ENCODE peak calls at places on chromosome 20, in six cellular contexts. One of them, this sample, is unnamed. For H3K4me1 and H3K27me3, the result is how much of the 10 kb centered on the place peaks cover.

GRCh38 chr20:54112221-54112884 is 42.0 kb upstream of the BCAS1 start:
- DNase-seq in PC-3: no peak
- DNase-seq in SK-N-SH: no peak
- DNase-seq in IMR-90: no peak
- DNase-seq in mammary epithelial cell: no peak
- DNase-seq in tibial artery: no peak
- DNase-seq in this sample: no peak

GRCh38 chr20:38230957-38231785 is 29.4 kb downstream of the KIAA1755 start:
- DNase-seq in PC-3: no peak
- DNase-seq in SK-N-SH: no peak
- DNase-seq in IMR-90: peak
- DNase-seq in mammary epithelial cell: peak
- DNase-seq in tibial artery: no peak
- DNase-seq in this sample: peak

GRCh38 chr20:59042151-59042795 is at the start of gene PRELID3B:
- DNase-seq in PC-3: peak
- DNase-seq in SK-N-SH: peak
- DNase-seq in IMR-90: no peak
- DNase-seq in mammary epithelial cell: peak
- DNase-seq in tibial artery: peak
- DNase-seq in this sample: peak

GRCh38 chr20:51583499-51583898 is 41.0 kb upstream of the NFATC2 start:
- DNase-seq in PC-3: no peak
- DNase-seq in SK-N-SH: no peak
- DNase-seq in IMR-90: no peak
- DNase-seq in mammary epithelial cell: no peak
- DNase-seq in tibial artery: no peak
- DNase-seq in this sample: no peak

GRCh38 chr20:23032056-23032455 is 3.1 kb upstream of the SSTR4 start:
- DNase-seq in PC-3: no peak
- DNase-seq in SK-N-SH: no peak
- DNase-seq in IMR-90: no peak
- DNase-seq in mammary epithelial cell: no peak
- DNase-seq in tibial artery: no peak
- DNase-seq in this sample: no peak

GRCh38 chr20:18057994-18058349 is 256 bp upstream of the OVOL2 start:
- DNase-seq in PC-3: no peak
- DNase-seq in SK-N-SH: peak
- DNase-seq in IMR-90: no peak
- DNase-seq in mammary epithelial cell: no peak
- DNase-seq in tibial artery: no peak
- DNase-seq in this sample: no peak

GRCh38 chr20:17807670-17808069 is 107.9 kb downstream of the BANF2 start:
- DNase-seq in PC-3: no peak
- DNase-seq in SK-N-SH: no peak
- DNase-seq in IMR-90: peak
- DNase-seq in mammary epithelial cell: no peak
- DNase-seq in tibial artery: no peak
- DNase-seq in this sample: no peak

GRCh38 chr20:46253391-46253790 is 54.9 kb downstream of the CDH22 start:
- DNase-seq in PC-3: peak
- DNase-seq in SK-N-SH: peak
- DNase-seq in IMR-90: no peak
- DNase-seq in mammary epithelial cell: no peak
- DNase-seq in tibial artery: no peak
- DNase-seq in this sample: peak

GRCh38 chr20:58479666-58480454 is 35.3 kb downstream of the APCDD1L start:
- DNase-seq in PC-3: no peak
- DNase-seq in SK-N-SH: no peak
- DNase-seq in IMR-90: no peak
- DNase-seq in mammary epithelial cell: no peak
- DNase-seq in tibial artery: no peak
- DNase-seq in this sample: no peak

GRCh38 chr20:8132632-8133587 is 844 bp downstream of the PLCB1 start:
- DNase-seq in PC-3: no peak
- DNase-seq in SK-N-SH: no peak
- DNase-seq in IMR-90: no peak
- DNase-seq in mammary epithelial cell: peak
- DNase-seq in tibial artery: peak
- DNase-seq in this sample: peak

GRCh38 chr20:12207875-12208274 is 290.2 kb downstream of the BTBD3 start:
- DNase-seq in PC-3: peak
- DNase-seq in SK-N-SH: peak
- DNase-seq in IMR-90: peak
- DNase-seq in mammary epithelial cell: peak
- DNase-seq in tibial artery: no peak
- DNase-seq in this sample: no peak

GRCh38 chr20:5080384-5080877 is 39.3 kb downstream of the PCNA start:
- DNase-seq in PC-3: no peak
- DNase-seq in SK-N-SH: no peak
- DNase-seq in IMR-90: peak
- DNase-seq in mammary epithelial cell: no peak
- DNase-seq in tibial artery: peak
- DNase-seq in this sample: peak

GRCh38 chr20:64077876-64078551 is 1.3 kb downstream of the RGS19 start:
- DNase-seq in PC-3: no peak
- DNase-seq in SK-N-SH: no peak
- DNase-seq in IMR-90: no peak
- DNase-seq in mammary epithelial cell: no peak
- DNase-seq in tibial artery: no peak
- DNase-seq in this sample: no peak

GRCh38 chr20:24438331-24438730 is 31.1 kb upstream of the SYNDIG1 start:
- DNase-seq in PC-3: no peak
- DNase-seq in SK-N-SH: no peak
- DNase-seq in IMR-90: no peak
- DNase-seq in mammary epithelial cell: no peak
- DNase-seq in tibial artery: no peak
- DNase-seq in this sample: no peak

GRCh38 chr20:59673998-59674445 is 69.7 kb downstream of the PHACTR3 start:
- DNase-seq in PC-3: no peak
- DNase-seq in SK-N-SH: no peak
- DNase-seq in IMR-90: no peak
- DNase-seq in mammary epithelial cell: no peak
- DNase-seq in tibial artery: no peak
- DNase-seq in this sample: no peak

GRCh38 chr20:51488331-51488730 is 54.2 kb downstream of the NFATC2 start:
- DNase-seq in PC-3: no peak
- DNase-seq in SK-N-SH: no peak
- DNase-seq in IMR-90: no peak
- DNase-seq in mammary epithelial cell: no peak
- DNase-seq in tibial artery: no peak
- DNase-seq in this sample: no peak

GRCh38 chr20:36632487-36633284 is 13.3 kb downstream of the SLA2 start:
- DNase-seq in PC-3: no peak
- DNase-seq in SK-N-SH: no peak
- DNase-seq in IMR-90: no peak
- DNase-seq in mammary epithelial cell: no peak
- DNase-seq in tibial artery: no peak
- DNase-seq in this sample: no peak

GRCh38 chr20:22686097-22686496 is 101.7 kb upstream of the FOXA2 start:
- DNase-seq in PC-3: peak
- DNase-seq in SK-N-SH: peak
- DNase-seq in IMR-90: peak
- DNase-seq in mammary epithelial cell: peak
- DNase-seq in tibial artery: peak
- DNase-seq in this sample: peak

GRCh38 chr20:59031326-59032022 is 661 bp downstream of the ATP5F1E start:
- DNase-seq in PC-3: peak
- DNase-seq in SK-N-SH: no peak
- DNase-seq in IMR-90: no peak
- DNase-seq in mammary epithelial cell: no peak
- DNase-seq in tibial artery: no peak
- DNase-seq in this sample: no peak

GRCh38 chr20:57392130-57392445 is 892 bp downstream of the RBM38 start:
- DNase-seq in PC-3: no peak
- DNase-seq in SK-N-SH: no peak
- DNase-seq in IMR-90: no peak
- DNase-seq in mammary epithelial cell: no peak
- DNase-seq in tibial artery: no peak
- DNase-seq in this sample: no peak

GRCh38 chr20:3933126-3933684 is 44.0 kb downstream of the PANK2 start:
- DNase-seq in PC-3: no peak
- DNase-seq in SK-N-SH: no peak
- DNase-seq in IMR-90: no peak
- DNase-seq in mammary epithelial cell: no peak
- DNase-seq in tibial artery: no peak
- DNase-seq in this sample: no peak

DNA sequence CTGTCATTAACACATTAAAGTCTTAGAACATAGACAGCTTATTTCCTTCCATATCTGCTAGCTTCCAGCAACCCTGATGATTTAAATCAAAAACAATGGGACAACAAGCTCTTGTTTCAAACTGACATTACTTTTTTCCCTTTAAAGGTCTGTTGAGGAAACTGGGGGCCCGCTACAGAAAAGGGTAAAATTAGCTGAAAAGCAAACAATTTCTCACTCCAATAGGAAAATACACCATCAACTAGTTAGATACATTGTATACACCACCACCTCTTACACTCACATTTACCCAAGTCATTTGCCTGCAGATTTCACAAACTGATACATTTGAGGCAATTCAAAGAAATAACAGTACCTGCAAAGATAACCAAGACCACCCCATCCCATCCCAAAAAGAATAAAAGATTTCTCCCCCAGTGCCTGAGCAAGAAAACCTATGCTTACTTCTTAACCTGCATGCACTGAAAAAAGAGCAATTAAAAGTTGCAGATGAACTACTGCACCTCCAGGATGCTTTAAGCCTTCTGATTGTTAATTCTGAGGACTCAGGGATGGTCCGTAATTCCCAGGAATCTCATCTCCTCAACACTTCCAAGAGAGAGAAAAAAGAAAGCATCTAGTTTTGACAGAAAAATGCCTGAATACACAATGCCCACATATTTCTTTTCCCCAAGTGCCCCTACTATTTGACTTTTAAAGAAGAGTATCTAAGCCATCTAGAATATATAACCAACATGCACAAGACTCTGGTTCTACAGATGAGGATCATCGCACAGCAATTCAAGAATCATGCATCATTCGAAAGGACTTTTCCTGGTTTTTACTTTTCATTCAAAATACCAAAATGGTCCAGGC is 5.6 kb downstream of the ZMYND8 start:
- DNase-seq in PC-3: no peak
- DNase-seq in SK-N-SH: no peak
- DNase-seq in IMR-90: no peak
- DNase-seq in mammary epithelial cell: no peak
- DNase-seq in tibial artery: no peak
- DNase-seq in this sample: no peak
- H3K27ac ChIP-seq in PC-3: no peak
- H3K27ac ChIP-seq in SK-N-SH: peak
- H3K27ac ChIP-seq in IMR-90: no peak
- H3K27ac ChIP-seq in mammary epithelial cell: peak
- H3K27ac ChIP-seq in tibial artery: peak
- H3K27ac ChIP-seq in this sample: peak

GRCh38 chr20:47315339-47315662 is 41.2 kb downstream of the ZMYND8 start:
- DNase-seq in PC-3: peak
- DNase-seq in SK-N-SH: no peak
- DNase-seq in IMR-90: peak
- DNase-seq in mammary epithelial cell: no peak
- DNase-seq in tibial artery: no peak
- DNase-seq in this sample: no peak
- H3K4me1 ChIP-seq in PC-3: half or more
- H3K4me1 ChIP-seq in SK-N-SH: under half
- H3K4me1 ChIP-seq in IMR-90: under half
- H3K4me1 ChIP-seq in mammary epithelial cell: half or more
- H3K4me1 ChIP-seq in tibial artery: under half
- H3K4me1 ChIP-seq in this sample: half or more

GRCh38 chr20:61620174-61620573 is 368.1 kb downstream of the CDH4 start:
- DNase-seq in PC-3: no peak
- DNase-seq in SK-N-SH: no peak
- DNase-seq in IMR-90: no peak
- DNase-seq in mammary epithelial cell: no peak
- DNase-seq in tibial artery: no peak
- DNase-seq in this sample: no peak

GRCh38 chr20:61623451-61623850 is 371.4 kb downstream of the CDH4 start:
- DNase-seq in PC-3: no peak
- DNase-seq in SK-N-SH: no peak
- DNase-seq in IMR-90: no peak
- DNase-seq in mammary epithelial cell: no peak
- DNase-seq in tibial artery: no peak
- DNase-seq in this sample: no peak

GRCh38 chr20:61626412-61626811 is 374.4 kb downstream of the CDH4 start:
- DNase-seq in PC-3: no peak
- DNase-seq in SK-N-SH: no peak
- DNase-seq in IMR-90: no peak
- DNase-seq in mammary epithelial cell: no peak
- DNase-seq in tibial artery: no peak
- DNase-seq in this sample: no peak

GRCh38 chr20:61619751-61620150 is 367.7 kb downstream of the CDH4 start:
- DNase-seq in PC-3: no peak
- DNase-seq in SK-N-SH: no peak
- DNase-seq in IMR-90: no peak
- DNase-seq in mammary epithelial cell: no peak
- DNase-seq in tibial artery: no peak
- DNase-seq in this sample: no peak

GRCh38 chr20:61621381-61621780 is 369.3 kb downstream of the CDH4 start:
- DNase-seq in PC-3: no peak
- DNase-seq in SK-N-SH: no peak
- DNase-seq in IMR-90: no peak
- DNase-seq in mammary epithelial cell: no peak
- DNase-seq in tibial artery: no peak
- DNase-seq in this sample: no peak
- H3K27me3 ChIP-seq in PC-3: half or more
- H3K27me3 ChIP-seq in SK-N-SH: under half
- H3K27me3 ChIP-seq in IMR-90: under half
- H3K27me3 ChIP-seq in mammary epithelial cell: under half
- H3K27me3 ChIP-seq in tibial artery: under half
- H3K27me3 ChIP-seq in this sample: under half

GRCh38 chr20:20399705-20400104 is 31.8 kb downstream of the INSM1 start:
- DNase-seq in PC-3: no peak
- DNase-seq in SK-N-SH: no peak
- DNase-seq in IMR-90: no peak
- DNase-seq in mammary epithelial cell: no peak
- DNase-seq in tibial artery: no peak
- DNase-seq in this sample: no peak

GRCh38 chr20:20395087-20395486 is 27.2 kb downstream of the INSM1 start:
- DNase-seq in PC-3: no peak
- DNase-seq in SK-N-SH: no peak
- DNase-seq in IMR-90: no peak
- DNase-seq in mammary epithelial cell: no peak
- DNase-seq in tibial artery: no peak
- DNase-seq in this sample: peak

GRCh38 chr20:20395856-20396600 is 28.1 kb downstream of the INSM1 start:
- DNase-seq in PC-3: no peak
- DNase-seq in SK-N-SH: no peak
- DNase-seq in IMR-90: no peak
- DNase-seq in mammary epithelial cell: no peak
- DNase-seq in tibial artery: no peak
- DNase-seq in this sample: no peak

GRCh38 chr20:20393770-20394169 is 25.9 kb downstream of the INSM1 start:
- DNase-seq in PC-3: no peak
- DNase-seq in SK-N-SH: no peak
- DNase-seq in IMR-90: peak
- DNase-seq in mammary epithelial cell: no peak
- DNase-seq in tibial artery: no peak
- DNase-seq in this sample: peak

DNA sequence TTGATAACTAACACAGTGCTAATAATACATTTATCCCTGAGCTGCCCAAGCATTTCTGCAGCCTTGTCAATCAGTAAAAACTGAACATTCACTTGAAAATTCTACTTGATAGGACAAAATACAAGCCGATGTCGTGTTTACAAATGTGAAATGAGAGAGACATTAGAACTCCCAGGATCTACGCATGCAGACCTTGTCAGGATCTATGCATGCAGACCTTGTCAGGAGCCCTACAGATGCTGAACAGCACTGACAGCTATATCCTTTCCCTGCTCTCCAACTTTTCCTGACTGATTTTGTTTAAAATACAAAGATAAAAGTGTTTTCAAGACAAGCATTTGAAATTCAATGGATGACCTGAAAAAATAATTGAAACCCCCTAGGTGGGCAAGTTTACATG is 28.9 kb downstream of the INSM1 start:
- DNase-seq in PC-3: no peak
- DNase-seq in SK-N-SH: no peak
- DNase-seq in IMR-90: no peak
- DNase-seq in mammary epithelial cell: no peak
- DNase-seq in tibial artery: no peak
- DNase-seq in this sample: no peak
- H3K27ac ChIP-seq in PC-3: no peak
- H3K27ac ChIP-seq in SK-N-SH: no peak
- H3K27ac ChIP-seq in IMR-90: no peak
- H3K27ac ChIP-seq in mammary epithelial cell: no peak
- H3K27ac ChIP-seq in tibial artery: no peak
- H3K27ac ChIP-seq in this sample: no peak

This sample was measured in osteoblast.